ENCODE peak calls at places on chromosomes 7 and 10, in seven cellular contexts. One of them, this sample, is unnamed. For H3K4me1, the result is how much of the 10 kb centered on the place peaks cover.

GRCh38 chr10:30775779-30776591 is 146.4 kb upstream of the LYZL2 start:
- DNase-seq in right cardiac atrium: no peak
- DNase-seq in thoracic aorta: no peak
- DNase-seq in IMR-90: peak
- DNase-seq in hepatocyte: no peak
- DNase-seq in CD4-positive, alpha-beta memory T cell: no peak
- DNase-seq in neural progenitor cell: no peak
- DNase-seq in this sample: no peak

GRCh38 chr10:92993671-92994304 is 66.8 kb upstream of the CYP26C1 start:
- DNase-seq in CD4-positive, alpha-beta memory T cell: no peak
- DNase-seq in right cardiac atrium: no peak
- DNase-seq in hepatocyte: no peak
- DNase-seq in IMR-90: no peak
- DNase-seq in thoracic aorta: no peak
- DNase-seq in neural progenitor cell: peak
- DNase-seq in this sample: no peak

GRCh38 chr7:47327698-47328391 is 254.1 kb downstream of the TNS3 start:
- DNase-seq in thoracic aorta: peak
- DNase-seq in right cardiac atrium: peak
- DNase-seq in hepatocyte: peak
- DNase-seq in neural progenitor cell: peak
- DNase-seq in CD4-positive, alpha-beta memory T cell: no peak
- DNase-seq in IMR-90: peak
- DNase-seq in this sample: no peak

GRCh38 chr10:86944907-86945306 is 12.5 kb downstream of the MMRN2 start:
- DNase-seq in hepatocyte: no peak
- DNase-seq in IMR-90: no peak
- DNase-seq in neural progenitor cell: no peak
- DNase-seq in right cardiac atrium: peak
- DNase-seq in CD4-positive, alpha-beta memory T cell: no peak
- DNase-seq in thoracic aorta: no peak
- DNase-seq in this sample: no peak

GRCh38 chr7:45595809-45596664 is 21.9 kb downstream of the ADCY1 start:
- DNase-seq in right cardiac atrium: no peak
- DNase-seq in thoracic aorta: no peak
- DNase-seq in neural progenitor cell: no peak
- DNase-seq in CD4-positive, alpha-beta memory T cell: no peak
- DNase-seq in hepatocyte: no peak
- DNase-seq in IMR-90: no peak
- DNase-seq in this sample: no peak

GRCh38 chr7:155610633-155611193 is 33.7 kb upstream of the RBM33 start:
- DNase-seq in hepatocyte: no peak
- DNase-seq in thoracic aorta: no peak
- DNase-seq in IMR-90: no peak
- DNase-seq in CD4-positive, alpha-beta memory T cell: no peak
- DNase-seq in right cardiac atrium: no peak
- DNase-seq in neural progenitor cell: no peak
- DNase-seq in this sample: no peak

GRCh38 chr7:20304366-20304765 is 26.3 kb upstream of the ITGB8 start:
- DNase-seq in hepatocyte: peak
- DNase-seq in thoracic aorta: no peak
- DNase-seq in right cardiac atrium: no peak
- DNase-seq in IMR-90: no peak
- DNase-seq in neural progenitor cell: no peak
- DNase-seq in CD4-positive, alpha-beta memory T cell: no peak
- DNase-seq in this sample: no peak

GRCh38 chr10:57367412-57367811 is 900.3 kb downstream of the IPMK start:
- DNase-seq in CD4-positive, alpha-beta memory T cell: no peak
- DNase-seq in neural progenitor cell: no peak
- DNase-seq in right cardiac atrium: no peak
- DNase-seq in hepatocyte: no peak
- DNase-seq in IMR-90: no peak
- DNase-seq in thoracic aorta: no peak
- DNase-seq in this sample: no peak

GRCh38 chr10:42975005-42975493 is 101.8 kb upstream of the RET start:
- DNase-seq in right cardiac atrium: no peak
- DNase-seq in thoracic aorta: no peak
- DNase-seq in CD4-positive, alpha-beta memory T cell: no peak
- DNase-seq in neural progenitor cell: no peak
- DNase-seq in IMR-90: no peak
- DNase-seq in hepatocyte: no peak
- DNase-seq in this sample: no peak

GRCh38 chr7:13115157-13115772 is 427.8 kb downstream of the ARL4A start:
- DNase-seq in hepatocyte: peak
- DNase-seq in IMR-90: peak
- DNase-seq in right cardiac atrium: no peak
- DNase-seq in CD4-positive, alpha-beta memory T cell: no peak
- DNase-seq in neural progenitor cell: peak
- DNase-seq in thoracic aorta: no peak
- DNase-seq in this sample: no peak

GRCh38 chr10:84333864-84334451 is 5.6 kb downstream of the CCSER2 start:
- DNase-seq in CD4-positive, alpha-beta memory T cell: peak
- DNase-seq in right cardiac atrium: no peak
- DNase-seq in neural progenitor cell: no peak
- DNase-seq in IMR-90: peak
- DNase-seq in thoracic aorta: no peak
- DNase-seq in hepatocyte: no peak
- DNase-seq in this sample: peak

GRCh38 chr10:48572414-48572813 is 32.5 kb downstream of the ARHGAP22 start:
- DNase-seq in CD4-positive, alpha-beta memory T cell: no peak
- DNase-seq in IMR-90: peak
- DNase-seq in neural progenitor cell: no peak
- DNase-seq in hepatocyte: no peak
- DNase-seq in right cardiac atrium: no peak
- DNase-seq in thoracic aorta: no peak
- DNase-seq in this sample: no peak

GRCh38 chr10:77936697-77937567 is 10.4 kb upstream of the DLG5 start:
- DNase-seq in hepatocyte: no peak
- DNase-seq in CD4-positive, alpha-beta memory T cell: no peak
- DNase-seq in thoracic aorta: no peak
- DNase-seq in right cardiac atrium: no peak
- DNase-seq in IMR-90: no peak
- DNase-seq in neural progenitor cell: no peak
- DNase-seq in this sample: no peak

GRCh38 chr10:21369697-21370096 is 155.8 kb downstream of the SKIDA1 start:
- DNase-seq in neural progenitor cell: no peak
- DNase-seq in CD4-positive, alpha-beta memory T cell: no peak
- DNase-seq in IMR-90: peak
- DNase-seq in right cardiac atrium: no peak
- DNase-seq in hepatocyte: no peak
- DNase-seq in thoracic aorta: no peak
- DNase-seq in this sample: no peak

GRCh38 chr10:112852308-112852707 is 97.7 kb upstream of the TCF7L2 start:
- DNase-seq in thoracic aorta: no peak
- DNase-seq in neural progenitor cell: no peak
- DNase-seq in CD4-positive, alpha-beta memory T cell: no peak
- DNase-seq in right cardiac atrium: no peak
- DNase-seq in IMR-90: no peak
- DNase-seq in hepatocyte: no peak
- DNase-seq in this sample: no peak

GRCh38 chr10:30882281-30882680 is 149.4 kb downstream of the ZNF438 start:
- DNase-seq in neural progenitor cell: no peak
- DNase-seq in thoracic aorta: no peak
- DNase-seq in IMR-90: peak
- DNase-seq in hepatocyte: no peak
- DNase-seq in CD4-positive, alpha-beta memory T cell: no peak
- DNase-seq in right cardiac atrium: no peak
- DNase-seq in this sample: no peak

GRCh38 chr10:30980951-30981616 is 50.6 kb downstream of the ZNF438 start:
- DNase-seq in neural progenitor cell: no peak
- DNase-seq in thoracic aorta: peak
- DNase-seq in IMR-90: peak
- DNase-seq in hepatocyte: no peak
- DNase-seq in right cardiac atrium: peak
- DNase-seq in CD4-positive, alpha-beta memory T cell: no peak
- DNase-seq in this sample: no peak

GRCh38 chr10:117551322-117552155 is 9.0 kb downstream of the EMX2 start:
- DNase-seq in hepatocyte: no peak
- DNase-seq in thoracic aorta: no peak
- DNase-seq in IMR-90: no peak
- DNase-seq in CD4-positive, alpha-beta memory T cell: no peak
- DNase-seq in right cardiac atrium: no peak
- DNase-seq in neural progenitor cell: peak
- DNase-seq in this sample: no peak

GRCh38 chr10:78914502-78915330 is 154.1 kb upstream of the ZMIZ1 start:
- DNase-seq in CD4-positive, alpha-beta memory T cell: no peak
- DNase-seq in thoracic aorta: no peak
- DNase-seq in right cardiac atrium: peak
- DNase-seq in neural progenitor cell: no peak
- DNase-seq in hepatocyte: no peak
- DNase-seq in IMR-90: no peak
- DNase-seq in this sample: no peak

GRCh38 chr10:88228130-88228529 is 355.0 kb downstream of the RNLS start:
- DNase-seq in CD4-positive, alpha-beta memory T cell: no peak
- DNase-seq in neural progenitor cell: no peak
- DNase-seq in thoracic aorta: no peak
- DNase-seq in hepatocyte: no peak
- DNase-seq in IMR-90: no peak
- DNase-seq in right cardiac atrium: no peak
- DNase-seq in this sample: no peak

GRCh38 chr7:40516376-40516775 is 381.6 kb downstream of the SUGCT start:
- DNase-seq in thoracic aorta: no peak
- DNase-seq in right cardiac atrium: no peak
- DNase-seq in neural progenitor cell: no peak
- DNase-seq in hepatocyte: no peak
- DNase-seq in CD4-positive, alpha-beta memory T cell: no peak
- DNase-seq in IMR-90: peak
- DNase-seq in this sample: no peak

GRCh38 chr10:19920075-19920726 is 104.0 kb downstream of the PLXDC2 start:
- DNase-seq in right cardiac atrium: peak
- DNase-seq in hepatocyte: no peak
- DNase-seq in IMR-90: no peak
- DNase-seq in neural progenitor cell: no peak
- DNase-seq in thoracic aorta: no peak
- DNase-seq in CD4-positive, alpha-beta memory T cell: no peak
- DNase-seq in this sample: no peak

GRCh38 chr10:31780717-31781116 is 147.9 kb downstream of the ARHGAP12 start:
- DNase-seq in neural progenitor cell: no peak
- DNase-seq in IMR-90: no peak
- DNase-seq in right cardiac atrium: no peak
- DNase-seq in CD4-positive, alpha-beta memory T cell: no peak
- DNase-seq in thoracic aorta: no peak
- DNase-seq in hepatocyte: no peak
- DNase-seq in this sample: no peak

GRCh38 chr7:73721237-73721848 is 1.9 kb upstream of the STX1A start:
- DNase-seq in neural progenitor cell: no peak
- DNase-seq in hepatocyte: no peak
- DNase-seq in thoracic aorta: no peak
- DNase-seq in CD4-positive, alpha-beta memory T cell: no peak
- DNase-seq in IMR-90: no peak
- DNase-seq in right cardiac atrium: peak
- DNase-seq in this sample: no peak

GRCh38 chr10:110944997-110945396 is 25.6 kb downstream of the SHOC2 start:
- DNase-seq in thoracic aorta: no peak
- DNase-seq in hepatocyte: no peak
- DNase-seq in right cardiac atrium: no peak
- DNase-seq in CD4-positive, alpha-beta memory T cell: no peak
- DNase-seq in neural progenitor cell: no peak
- DNase-seq in IMR-90: no peak
- DNase-seq in this sample: no peak

GRCh38 chr7:140315498-140316164 is 82.7 kb downstream of the SLC37A3 start:
- DNase-seq in hepatocyte: no peak
- DNase-seq in IMR-90: no peak
- DNase-seq in neural progenitor cell: no peak
- DNase-seq in thoracic aorta: no peak
- DNase-seq in CD4-positive, alpha-beta memory T cell: no peak
- DNase-seq in right cardiac atrium: no peak
- DNase-seq in this sample: no peak
- H3K4me3 ChIP-seq in hepatocyte: no peak
- H3K4me3 ChIP-seq in IMR-90: no peak
- H3K4me3 ChIP-seq in neural progenitor cell: no peak
- H3K4me3 ChIP-seq in thoracic aorta: peak
- H3K4me3 ChIP-seq in CD4-positive, alpha-beta memory T cell: no peak
- H3K4me3 ChIP-seq in right cardiac atrium: no peak
- H3K4me3 ChIP-seq in this sample: no peak

GRCh38 chr10:96082748-96083147 is 39.4 kb downstream of the CCNJ start:
- DNase-seq in hepatocyte: no peak
- DNase-seq in thoracic aorta: no peak
- DNase-seq in CD4-positive, alpha-beta memory T cell: no peak
- DNase-seq in neural progenitor cell: no peak
- DNase-seq in IMR-90: no peak
- DNase-seq in right cardiac atrium: no peak
- DNase-seq in this sample: no peak
- H3K27ac ChIP-seq in hepatocyte: no peak
- H3K27ac ChIP-seq in thoracic aorta: no peak
- H3K27ac ChIP-seq in CD4-positive, alpha-beta memory T cell: no peak
- H3K27ac ChIP-seq in neural progenitor cell: no peak
- H3K27ac ChIP-seq in IMR-90: no peak
- H3K27ac ChIP-seq in right cardiac atrium: no peak
- H3K27ac ChIP-seq in this sample: no peak

DNA sequence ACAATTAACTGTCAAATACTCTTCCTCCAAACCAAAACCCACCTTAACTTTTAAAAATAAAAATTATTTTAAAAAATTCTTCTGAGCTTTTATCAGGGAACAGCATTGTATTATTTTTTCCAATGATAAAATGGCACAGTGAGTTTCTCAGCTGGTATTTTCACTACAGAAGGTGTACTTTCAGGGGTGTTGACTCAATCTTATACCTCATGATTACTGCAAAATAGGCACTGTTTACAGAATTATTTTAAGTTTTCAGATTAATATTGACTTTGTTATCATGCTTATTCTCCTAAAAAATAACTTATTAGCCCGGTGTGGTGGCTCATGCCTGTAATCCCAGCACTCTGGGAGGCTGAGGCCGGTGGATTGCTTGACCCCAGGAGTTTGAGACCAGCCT is 24.3 kb downstream of the RHEB start:
- DNase-seq in hepatocyte: no peak
- DNase-seq in thoracic aorta: no peak
- DNase-seq in neural progenitor cell: no peak
- DNase-seq in right cardiac atrium: no peak
- DNase-seq in CD4-positive, alpha-beta memory T cell: no peak
- DNase-seq in IMR-90: no peak
- DNase-seq in this sample: no peak
- H3K4me1 ChIP-seq in hepatocyte: under half
- H3K4me1 ChIP-seq in thoracic aorta: half or more
- H3K4me1 ChIP-seq in neural progenitor cell: under half
- H3K4me1 ChIP-seq in right cardiac atrium: under half
- H3K4me1 ChIP-seq in CD4-positive, alpha-beta memory T cell: half or more
- H3K4me1 ChIP-seq in IMR-90: under half
- H3K4me1 ChIP-seq in this sample: under half

GRCh38 chr7:98213296-98213873 is 2.1 kb downstream of the BHLHA15 start:
- DNase-seq in thoracic aorta: no peak
- DNase-seq in right cardiac atrium: no peak
- DNase-seq in CD4-positive, alpha-beta memory T cell: no peak
- DNase-seq in neural progenitor cell: no peak
- DNase-seq in hepatocyte: no peak
- DNase-seq in IMR-90: no peak
- DNase-seq in this sample: peak

GRCh38 chr7:98210513-98211220 is 572 bp upstream of the BHLHA15 start:
- DNase-seq in IMR-90: no peak
- DNase-seq in thoracic aorta: no peak
- DNase-seq in neural progenitor cell: peak
- DNase-seq in right cardiac atrium: peak
- DNase-seq in hepatocyte: peak
- DNase-seq in CD4-positive, alpha-beta memory T cell: no peak
- DNase-seq in this sample: no peak

GRCh38 chr7:98212532-98213041 is 1.3 kb downstream of the BHLHA15 start:
- DNase-seq in IMR-90: no peak
- DNase-seq in thoracic aorta: no peak
- DNase-seq in hepatocyte: no peak
- DNase-seq in neural progenitor cell: peak
- DNase-seq in right cardiac atrium: peak
- DNase-seq in CD4-positive, alpha-beta memory T cell: no peak
- DNase-seq in this sample: no peak

GRCh38 chr7:98211221-98211675 is at the start of gene BHLHA15:
- DNase-seq in IMR-90: no peak
- DNase-seq in neural progenitor cell: peak
- DNase-seq in right cardiac atrium: peak
- DNase-seq in hepatocyte: peak
- DNase-seq in thoracic aorta: no peak
- DNase-seq in CD4-positive, alpha-beta memory T cell: no peak
- DNase-seq in this sample: no peak

GRCh38 chr7:98211676-98212531 is 665 bp downstream of the BHLHA15 start:
- DNase-seq in CD4-positive, alpha-beta memory T cell: no peak
- DNase-seq in thoracic aorta: no peak
- DNase-seq in IMR-90: no peak
- DNase-seq in neural progenitor cell: peak
- DNase-seq in right cardiac atrium: peak
- DNase-seq in hepatocyte: no peak
- DNase-seq in this sample: no peak
- H3K4me3 ChIP-seq in CD4-positive, alpha-beta memory T cell: no peak
- H3K4me3 ChIP-seq in thoracic aorta: peak
- H3K4me3 ChIP-seq in IMR-90: peak
- H3K4me3 ChIP-seq in neural progenitor cell: peak
- H3K4me3 ChIP-seq in right cardiac atrium: no peak
- H3K4me3 ChIP-seq in hepatocyte: peak
- H3K4me3 ChIP-seq in this sample: no peak